ENCODE peak calls at places on chromosomes 13 and 19, in seven cellular contexts. R is GM23248, U is MM.1S, J is HCT116, E is OCI-LY7, L is hepatocyte, A is neural progenitor cell. B is an unnamed sample. For H3K4me1, the result is how much of the 10 kb centered on the place peaks cover.

GRCh38 chr13:74730556-74731331 is 596.5 kb upstream of the KLF12 start:
- DNase-seq in L (no peak), R (no peak), U (no peak), A (no peak), E (no peak), J (no peak), B (no peak)

GRCh38 chr13:23348270-23349126 is 85.0 kb downstream of the SACS start:
- DNase-seq in U (no peak), R (peak), J (no peak), L (peak), A (no peak), E (no peak), B (peak)

GRCh38 chr13:66410314-66410713 is 819.8 kb downstream of the PCDH9 start:
- DNase-seq in E (no peak), J (no peak), R (no peak), L (no peak), A (no peak), U (no peak), B (no peak)

GRCh38 chr13:113848020-113848419 is 15.9 kb downstream of the GAS6 start:
- DNase-seq in U (no peak), L (no peak), J (no peak), A (no peak), E (no peak), R (no peak), B (no peak)

GRCh38 chr19:31099470-31100190 is 249.6 kb downstream of the TSHZ3 start:
- DNase-seq in U (no peak), E (no peak), J (no peak), A (peak), L (no peak), R (peak), B (no peak)

GRCh38 chr19:5676105-5676671 is 4.1 kb downstream of the MICOS13 start:
- DNase-seq in A (no peak), R (no peak), E (no peak), J (no peak), U (peak), L (no peak), B (no peak)

GRCh38 chr13:26971990-26972888 is 199.4 kb downstream of the USP12 start:
- DNase-seq in A (peak), R (peak), U (peak), L (peak), J (peak), E (peak), B (peak)

GRCh38 chr19:48741222-48741999 is 1.0 kb upstream of the RASIP1 start:
- DNase-seq in E (peak), L (no peak), R (peak), J (no peak), A (peak), U (no peak), B (peak)

GRCh38 chr13:91468301-91468700 is 69.9 kb downstream of the GPC5 start:
- DNase-seq in L (no peak), J (no peak), R (no peak), E (no peak), A (no peak), U (no peak), B (no peak)

GRCh38 chr13:88071371-88071770 is 400.2 kb downstream of the SLITRK5 start:
- DNase-seq in R (no peak), J (no peak), E (no peak), U (peak), A (no peak), L (no peak), B (no peak)

GRCh38 chr13:52882803-52883202 is 34.4 kb upstream of the PCDH8 start:
- DNase-seq in L (no peak), U (no peak), J (no peak), E (no peak), R (no peak), A (no peak), B (no peak)

GRCh38 chr13:93628136-93628535 is 401.5 kb downstream of the GPC6 start:
- DNase-seq in L (no peak), U (no peak), E (no peak), R (no peak), J (no peak), A (no peak), B (no peak)

GRCh38 chr13:95352486-95352885 is 51.2 kb upstream of the ABCC4 start:
- DNase-seq in U (no peak), J (no peak), E (no peak), A (no peak), L (no peak), R (no peak), B (no peak)

GRCh38 chr13:83325454-83325853 is 556.8 kb downstream of the SLITRK1 start:
- DNase-seq in U (no peak), A (no peak), J (no peak), R (peak), L (no peak), E (no peak), B (no peak)

GRCh38 chr19:41784337-41785239 is 11.8 kb upstream of the CEACAM3 start:
- DNase-seq in E (no peak), A (no peak), L (no peak), R (no peak), J (no peak), U (no peak), B (no peak)

GRCh38 chr13:49297338-49297737 is 49.6 kb downstream of the CDADC1 start:
- DNase-seq in L (no peak), U (no peak), R (peak), A (no peak), E (no peak), J (no peak), B (no peak)

GRCh38 chr13:25137624-25137892 is 34.5 kb downstream of the AMER2 start:
- DNase-seq in U (no peak), R (no peak), J (no peak), A (no peak), E (no peak), L (no peak), B (no peak)

GRCh38 chr19:10565028-10565566 is 713 bp downstream of the KRI1 start:
- DNase-seq in L (peak), E (peak), J (no peak), A (peak), R (peak), U (peak), B (peak)

GRCh38 chr13:26465514-26465913 is 92.0 kb upstream of the WASF3 start:
- DNase-seq in A (no peak), U (no peak), J (no peak), L (no peak), R (no peak), E (no peak), B (no peak)

GRCh38 chr13:94073006-94073744 is 406.3 kb downstream of the DCT start:
- DNase-seq in L (no peak), R (peak), J (no peak), E (no peak), A (no peak), U (no peak), B (peak)

GRCh38 chr19:49415102-49415809 is 8.0 kb downstream of the PTH2 start:
- DNase-seq in A (no peak), R (peak), J (no peak), E (peak), U (no peak), L (no peak), B (no peak)

GRCh38 chr13:103471896-103472295 is 405.7 kb upstream of the SLC10A2 start:
- DNase-seq in R (no peak), L (no peak), U (no peak), J (no peak), A (peak), E (no peak), B (peak)

GRCh38 chr19:45782162-45782623 is at the start of gene DMPK:
- DNase-seq in J (no peak), R (peak), U (no peak), E (no peak), L (no peak), A (no peak), B (no peak)

GRCh38 chr13:26721251-26721939 is 39.2 kb downstream of the GPR12 start:
- DNase-seq in U (no peak), A (no peak), J (no peak), R (no peak), E (no peak), L (no peak), B (no peak)

GRCh38 chr13:99119686-99120085 is 81.0 kb upstream of the UBAC2 start:
- DNase-seq in E (no peak), A (no peak), J (no peak), L (no peak), R (no peak), U (no peak), B (no peak)

GRCh38 chr19:14505488-14506239 is 9.7 kb upstream of the GIPC1 start:
- DNase-seq in U (no peak), L (peak), A (peak), E (peak), J (peak), R (peak), B (peak)

GRCh38 chr19:49761625-49762311 is 1.3 kb downstream of the TSKS start:
- DNase-seq in U (no peak), E (peak), A (no peak), J (no peak), L (peak), R (peak), B (peak)

GRCh38 chr19:53086949-53087348 is 16.3 kb downstream of the ZNF160 start:
- DNase-seq in A (no peak), L (no peak), R (no peak), E (no peak), J (no peak), U (no peak), B (no peak)

GRCh38 chr13:47901451-47901850 is 99.6 kb downstream of the SUCLA2 start:
- DNase-seq in L (no peak), J (no peak), A (peak), U (no peak), R (peak), E (no peak), B (no peak)

GRCh38 chr19:42613666-42614065 is 18.9 kb upstream of the CEACAM8 start:
- DNase-seq in A (no peak), U (no peak), R (no peak), J (no peak), L (no peak), E (no peak), B (no peak)

GRCh38 chr13:32905864-32906180 is 110.4 kb upstream of the KL start:
- DNase-seq in A (no peak), E (no peak), J (no peak), L (no peak), R (peak), U (peak), B (no peak)

GRCh38 chr13:105519766-105520165 is 1015.7 kb downstream of the EFNB2 start:
- DNase-seq in U (no peak), A (no peak), R (no peak), J (no peak), L (no peak), E (no peak), B (no peak)

GRCh38 chr13:94435604-94436226 is 43.8 kb downstream of the DCT start:
- DNase-seq in L (peak), J (peak), R (peak), A (peak), U (peak), E (peak), B (peak)

GRCh38 chr19:45637890-45638667 is 1.1 kb downstream of the EML2 start:
- DNase-seq in U (no peak), A (no peak), E (no peak), L (peak), R (peak), J (no peak), B (peak)

GRCh38 chr13:114069376-114070097 is 62.9 kb downstream of the RASA3 start:
- DNase-seq in L (no peak), U (no peak), J (no peak), A (no peak), E (no peak), R (no peak), B (no peak)

GRCh38 chr19:43432866-43433673 is 18.4 kb downstream of the TEX101 start:
- DNase-seq in A (peak), E (peak), J (peak), U (peak), R (peak), L (peak), B (peak)

GRCh38 chr19:28176193-28176592 is 1036.8 kb downstream of the UQCRFS1 start:
- DNase-seq in E (no peak), J (no peak), A (peak), L (no peak), R (no peak), U (no peak), B (no peak)

GRCh38 chr13:112256716-112257497 is 119.2 kb upstream of the SPACA7 start:
- DNase-seq in L (no peak), U (no peak), R (no peak), E (no peak), J (no peak), A (no peak), B (no peak)

GRCh38 chr13:82713681-82714405 is 1168.4 kb downstream of the SLITRK1 start:
- DNase-seq in U (no peak), E (no peak), L (no peak), A (no peak), R (peak), J (no peak), B (no peak)

GRCh38 chr19:21848706-21849105 is 12.7 kb upstream of the ZNF43 start:
- DNase-seq in U (no peak), A (no peak), R (no peak), E (no peak), J (no peak), L (no peak), B (no peak)

GRCh38 chr19:21851596-21852345 is 15.8 kb upstream of the ZNF43 start:
- DNase-seq in J (no peak), L (peak), A (peak), R (peak), U (no peak), E (peak), B (peak)

GRCh38 chr19:21850636-21851255 is 14.8 kb upstream of the ZNF43 start:
- DNase-seq in J (no peak), U (no peak), E (no peak), A (no peak), L (no peak), R (no peak), B (no peak)
- H3K4me2 ChIP-seq in J (no peak), U (no peak), E (peak), A (peak), L (peak), R (peak), B (peak)

GRCh38 chr19:55157064-55157908 is at the start of gene TNNI3:
- DNase-seq in J (no peak), A (no peak), E (no peak), L (no peak), R (no peak), U (no peak), B (no peak)
- H3K4me1 ChIP-seq in J (half or more), A (under half), E (under half), L (under half), R (under half), U (under half), B (under half)

GRCh38 chr19:54207908-54208783 is 7.5 kb downstream of the RPS9 start:
- DNase-seq in U (no peak), E (no peak), L (peak), A (no peak), R (peak), J (no peak), B (no peak)
- TF ChIP-seq EZH2phosphoT487 in U (no peak), E (no peak), L (no peak), A (no peak), R (no peak), J (no peak), B (no peak)

GRCh38 chr19:17616686-17616960 is 61.2 kb downstream of the COLGALT1 start:
- DNase-seq in J (no peak), L (no peak), U (no peak), E (no peak), R (no peak), A (no peak), B (no peak)
- H3K4me2 ChIP-seq in J (no peak), L (peak), U (no peak), E (no peak), R (no peak), A (peak), B (peak)

GRCh38 chr13:40588101-40588500 is 78.3 kb downstream of the FOXO1 start:
- DNase-seq in R (no peak), U (no peak), A (no peak), J (no peak), E (no peak), L (no peak), B (no peak)
- H3K4me1 ChIP-seq in R (under half), U (under half), A (under half), J (under half), E (half or more), L (under half), B (half or more)

GRCh38 chr19:19304186-19304975 is 15.9 kb downstream of the SUGP1 start:
- DNase-seq in E (no peak), J (no peak), L (no peak), A (no peak), R (no peak), U (no peak), B (no peak)

GRCh38 chr19:19306191-19306590 is 14.1 kb downstream of the SUGP1 start:
- DNase-seq in U (no peak), A (no peak), E (no peak), L (no peak), R (no peak), J (no peak), B (no peak)

GRCh38 chr19:19305696-19306095 is 14.6 kb downstream of the SUGP1 start:
- DNase-seq in A (no peak), J (no peak), R (no peak), E (no peak), L (no peak), U (no peak), B (no peak)

GRCh38 chr19:19305066-19305465 is 15.2 kb downstream of the SUGP1 start:
- DNase-seq in R (no peak), L (no peak), J (no peak), A (no peak), E (no peak), U (no peak), B (no peak)

DNA sequence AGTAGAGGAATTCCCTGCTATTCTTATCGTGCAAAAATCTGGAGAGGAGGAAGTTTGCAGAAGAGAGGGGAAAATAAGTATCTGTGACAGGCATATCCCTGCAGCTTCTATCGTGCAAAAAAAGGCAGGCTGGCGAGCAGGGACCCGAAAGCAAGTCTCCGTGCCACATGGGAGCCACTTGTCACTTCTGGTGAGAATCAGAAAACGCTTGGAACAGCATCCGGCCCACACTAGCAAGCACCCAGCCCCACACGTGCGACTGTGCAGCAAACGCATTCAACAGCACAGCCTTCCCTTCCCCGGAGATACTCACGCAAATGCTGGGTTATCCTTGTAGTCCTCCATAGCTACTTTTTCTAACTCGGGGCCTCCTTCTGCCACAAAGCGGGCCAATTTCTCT is 16.9 kb downstream of the SUGP1 start:
- DNase-seq in R (no peak), A (no peak), E (no peak), U (no peak), L (no peak), J (no peak), B (no peak)
- TF ChIP-seq EZH2phosphoT487 in R (no peak), A (no peak), E (no peak), U (no peak), L (no peak), J (no peak), B (no peak)

GRCh38 chr19:34365463-34366401 is 736 bp downstream of the GPI start:
- DNase-seq in L (peak), E (peak), A (peak), R (peak), J (no peak), U (no peak), B (peak)
- H3K4me2 ChIP-seq in L (peak), E (peak), A (peak), R (peak), J (peak), U (peak), B (peak)

GRCh38 chr13:110509478-110509926 is 52.0 kb downstream of the RAB20 start:
- DNase-seq in U (no peak), A (no peak), J (no peak), L (no peak), R (no peak), E (no peak), B (no peak)
- H3K4me1 ChIP-seq in U (under half), A (under half), J (under half), L (under half), R (under half), E (under half), B (under half)

GRCh38 chr19:2977686-2978466 is 512 bp downstream of the TLE6 start:
- DNase-seq in L (no peak), E (peak), A (peak), J (no peak), U (no peak), R (no peak), B (no peak)

GRCh38 chr19:2977001-2977685 is at the start of gene TLE6:
- DNase-seq in L (peak), A (peak), R (peak), J (peak), E (peak), U (peak), B (peak)

GRCh38 chr19:2974342-2974932 is 2.9 kb upstream of the TLE6 start:
- DNase-seq in E (no peak), U (no peak), A (peak), R (peak), L (peak), J (no peak), B (no peak)

GRCh38 chr19:2978467-2978767 is 1.1 kb downstream of the TLE6 start:
- DNase-seq in R (no peak), L (no peak), J (no peak), E (no peak), U (no peak), A (no peak), B (no peak)

DNA sequence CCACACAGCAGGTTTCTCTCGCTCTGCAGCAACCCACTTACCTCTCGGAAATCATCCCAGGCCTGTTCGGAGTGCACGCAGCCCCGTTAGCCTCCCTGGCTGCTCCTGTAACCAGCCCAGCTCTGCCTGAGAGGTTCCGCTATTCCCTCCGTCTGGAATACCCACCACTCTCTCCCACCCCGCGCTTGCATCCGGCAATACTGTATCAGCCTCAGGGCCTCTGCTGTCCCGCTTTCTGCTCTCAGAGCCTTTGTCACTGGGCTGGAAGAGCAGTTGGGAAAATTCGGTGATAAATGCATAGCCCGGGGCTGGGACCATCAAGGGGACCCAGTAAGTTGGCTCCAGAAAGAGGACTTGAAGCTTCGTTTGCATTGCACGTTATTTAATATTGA is 759 bp upstream of the TLE6 start:
- DNase-seq in A (peak), J (no peak), L (no peak), E (no peak), R (peak), U (no peak), B (peak)
- TF ChIP-seq EZH2phosphoT487 in A (no peak), J (no peak), L (no peak), E (no peak), R (no peak), U (no peak), B (no peak)

DNA sequence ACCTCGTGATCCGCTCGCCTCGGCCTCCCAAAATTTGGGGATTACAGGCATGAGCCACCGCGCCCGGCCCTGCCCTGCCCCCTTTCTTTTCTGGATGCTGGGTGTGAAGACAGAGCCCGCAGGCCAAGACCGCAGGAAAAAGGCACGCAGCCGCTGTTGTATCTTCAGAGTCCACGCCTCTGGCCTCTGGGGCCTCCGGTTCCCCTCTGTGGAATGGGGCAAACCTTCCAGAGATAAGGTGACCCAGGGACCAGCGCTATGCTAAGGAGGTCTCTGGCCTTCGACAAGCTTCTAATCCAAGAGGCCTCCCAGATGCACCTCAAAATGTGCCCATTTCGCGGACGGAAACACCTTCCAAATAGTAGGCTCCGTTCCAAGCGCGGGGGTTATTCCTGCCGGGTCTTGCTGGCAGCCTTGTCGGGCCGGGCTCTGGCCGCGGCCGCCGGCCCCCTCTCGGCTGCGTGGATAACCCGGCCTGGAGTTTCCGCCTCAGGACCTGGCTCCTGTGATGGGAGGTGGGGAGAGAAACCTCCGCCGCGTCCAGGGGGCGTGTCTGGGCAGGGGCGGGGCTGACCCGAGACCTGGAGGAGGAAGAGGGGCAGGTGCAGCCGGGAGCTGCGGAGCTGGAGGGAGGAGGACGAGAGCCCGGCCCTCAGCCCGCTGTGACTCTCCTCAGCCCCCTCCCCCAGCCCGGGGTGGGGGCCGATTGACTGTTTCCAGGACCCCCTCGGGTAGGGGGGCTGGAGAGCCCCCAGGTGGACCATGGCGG is 13.1 kb downstream of the TJP3 start:
- DNase-seq in J (peak), A (peak), E (peak), U (peak), R (peak), L (peak), B (peak)
- H3K4me2 ChIP-seq in J (peak), A (peak), E (peak), U (peak), R (no peak), L (peak), B (peak)

B was measured in GM23338.